ENCODE peak calls at places on chromosomes 16 and 17, in seven cellular contexts. N is stimulated activated CD4-positive, alpha-beta T cell treated with anti-CD3 and anti-CD28 coated beads, TNF-alpha, amount 100 ng/mL, for 1 hour; G is ascending aorta; Y is right cardiac atrium; U is psoas muscle; B is renal cortical epithelial cell; S is LoVo. D is an unnamed sample.

GRCh38 chr16:12096828-12097522 is 120.4 kb downstream of the SNX29 start:
- DNase-seq in N (no peak), G (no peak), Y (no peak), U (no peak), B (no peak), S (no peak), D (no peak)

GRCh38 chr16:58024347-58024672 is 1.2 kb upstream of the MMP15 start:
- DNase-seq in N (no peak), G (no peak), Y (no peak), U (no peak), B (no peak), S (no peak), D (no peak)

GRCh38 chr17:38463451-38463858 is 35.2 kb downstream of the ARHGAP23 start:
- DNase-seq in N (no peak), G (peak; percentile 80), Y (peak; percentile 62), U (no peak), B (no peak), S (no peak), D (no peak)

GRCh38 chr16:20401066-20401465 is 3.5 kb downstream of the PDILT start:
- DNase-seq in N (no peak), G (no peak), Y (no peak), U (no peak), B (peak; percentile 20), S (no peak), D (no peak)

GRCh38 chr17:58329035-58329807 is 626 bp upstream of the TSPOAP1 start:
- DNase-seq in N (peak; percentile 81), G (no peak), Y (no peak), U (no peak), B (no peak), S (no peak), D (peak; percentile 82)

GRCh38 chr16:50831751-50832150 is 89.9 kb downstream of the CYLD start:
- DNase-seq in N (no peak), G (peak; percentile 22), Y (no peak), U (no peak), B (no peak), S (no peak), D (no peak)

GRCh38 chr17:64343833-64344637 is 46.6 kb downstream of the PECAM1 start:
- DNase-seq in N (no peak), G (peak; percentile 78), Y (peak; percentile 85), U (peak; percentile 60), B (peak; percentile 95), S (no peak), D (no peak)

GRCh38 chr16:1338119-1338730 is 4.8 kb downstream of the BAIAP3 start:
- DNase-seq in N (no peak), G (no peak), Y (no peak), U (no peak), B (no peak), S (no peak), D (peak; percentile 20)

GRCh38 chr17:40418428-40418706 is 671 bp upstream of the TOP2A start:
- DNase-seq in N (no peak), G (peak; percentile 73), Y (peak; percentile 48), U (peak; percentile 34), B (no peak), S (no peak), D (no peak)

GRCh38 chr17:54980372-54980771 is 11.8 kb downstream of the STXBP4 start:
- DNase-seq in N (no peak), G (no peak), Y (no peak), U (no peak), B (no peak), S (no peak), D (no peak)

GRCh38 chr17:30256756-30257506 is 21.4 kb upstream of the SLC6A4 start:
- DNase-seq in N (no peak), G (no peak), Y (no peak), U (no peak), B (no peak), S (no peak), D (no peak)

GRCh38 chr17:40490289-40490853 is 11.1 kb downstream of the TNS4 start:
- DNase-seq in N (no peak), G (no peak), Y (peak; percentile 64), U (peak; percentile 68), B (peak; percentile 76), S (no peak), D (no peak)

GRCh38 chr17:31339906-31340661 is 18.7 kb upstream of the EVI2A start:
- DNase-seq in N (no peak), G (no peak), Y (no peak), U (no peak), B (no peak), S (no peak), D (no peak)

GRCh38 chr16:68503334-68503733 is 35.8 kb upstream of the ZFP90 start:
- DNase-seq in N (no peak), G (no peak), Y (no peak), U (no peak), B (no peak), S (no peak), D (no peak)

GRCh38 chr16:70688266-70688742 is 2.5 kb upstream of the MTSS2 start:
- DNase-seq in N (no peak), G (no peak), Y (peak; percentile 76), U (peak; percentile 73), B (no peak), S (no peak), D (no peak)

GRCh38 chr17:34981538-34982241 is 1.4 kb downstream of the LIG3 start:
- DNase-seq in N (no peak), G (no peak), Y (no peak), U (no peak), B (peak; percentile 21), S (no peak), D (no peak)

GRCh38 chr17:34755371-34755770 is 176.0 kb downstream of the TMEM132E start:
- DNase-seq in N (no peak), G (peak; percentile 44), Y (no peak), U (no peak), B (no peak), S (no peak), D (no peak)

GRCh38 chr16:27472091-27473020 is 70.4 kb downstream of the IL21R start:
- DNase-seq in N (no peak), G (no peak), Y (no peak), U (no peak), B (peak; percentile 22), S (no peak), D (no peak)